ENCODE peak calls at places on chromosomes 16 and 17, in eight cellular contexts. B, W, V, L, Z, X, S and H are unnamed samples.

GRCh38 chr16:21088646-21089538 is 61.8 kb downstream of the DNAH3 start:
- DNase-seq in B (no peak), W (no peak), V (no peak), L (no peak), Z (no peak), X (no peak), S (no peak), H (no peak)

GRCh38 chr17:72659811-72660210 is 432.7 kb downstream of the SLC39A11 start:
- DNase-seq in B (no peak), W (no peak), V (no peak), L (no peak), Z (no peak), X (no peak), S (no peak), H (no peak)

GRCh38 chr16:4231886-4232285 is 10.0 kb downstream of the SRL start:
- DNase-seq in B (no peak), W (no peak), V (no peak), L (no peak), Z (no peak), X (no peak), S (no peak), H (no peak)

GRCh38 chr16:13629704-13630103 is 290.2 kb upstream of the ERCC4 start:
- DNase-seq in B (no peak), W (no peak), V (no peak), L (no peak), Z (no peak), X (no peak), S (no peak), H (no peak)

GRCh38 chr17:80860101-80860671 is 131.5 kb upstream of the CHMP6 start:
- DNase-seq in B (no peak), W (no peak), V (no peak), L (no peak), Z (no peak), X (no peak), S (no peak), H (no peak)

GRCh38 chr16:21663889-21664647 is at the start of gene OTOA:
- DNase-seq in B (no peak), W (peak; percentile 29), V (no peak), L (no peak), Z (no peak), X (no peak), S (no peak), H (no peak)

GRCh38 chr17:37375685-37376084 is at the start of gene C17orf78:
- DNase-seq in B (no peak), W (no peak), V (no peak), L (no peak), Z (no peak), X (no peak), S (no peak), H (no peak)

GRCh38 chr17:77884019-77884418 is 74.5 kb upstream of the TNRC6C start:
- DNase-seq in B (no peak), W (no peak), V (no peak), L (no peak), Z (no peak), X (no peak), S (no peak), H (no peak)

GRCh38 chr17:46766493-46767491 is 51.7 kb downstream of the WNT3 start:
- DNase-seq in B (no peak), W (no peak), V (no peak), L (no peak), Z (no peak), X (no peak), S (no peak), H (no peak)

GRCh38 chr17:61299517-61300513 is 99.8 kb upstream of the TBX2 start:
- DNase-seq in B (no peak), W (no peak), V (no peak), L (no peak), Z (no peak), X (no peak), S (no peak), H (no peak)

GRCh38 chr16:57071840-57072541 is 20.4 kb upstream of the CPNE2 start:
- DNase-seq in B (no peak), W (no peak), V (peak; percentile 26), L (no peak), Z (no peak), X (peak; percentile 39), S (no peak), H (no peak)

GRCh38 chr17:16314189-16314588 is 39.1 kb downstream of the CENPV start:
- DNase-seq in B (no peak), W (no peak), V (no peak), L (no peak), Z (no peak), X (no peak), S (no peak), H (no peak)

GRCh38 chr17:57667461-57667923 is 77.6 kb downstream of the CCDC182 start:
- DNase-seq in B (no peak), W (no peak), V (no peak), L (no peak), Z (no peak), X (no peak), S (no peak), H (no peak)

GRCh38 chr17:66582373-66583111 is 252.4 kb upstream of the CACNG5 start:
- DNase-seq in B (no peak), W (no peak), V (no peak), L (no peak), Z (no peak), X (no peak), S (peak; percentile 17), H (no peak)

GRCh38 chr17:50498021-50498874 is 10.0 kb upstream of the MYCBPAP start:
- DNase-seq in B (no peak), W (no peak), V (no peak), L (no peak), Z (no peak), X (no peak), S (no peak), H (no peak)

GRCh38 chr16:79715088-79715487 is 114.6 kb upstream of the MAF start:
- DNase-seq in B (no peak), W (no peak), V (no peak), L (no peak), Z (no peak), X (no peak), S (no peak), H (no peak)

DNA sequence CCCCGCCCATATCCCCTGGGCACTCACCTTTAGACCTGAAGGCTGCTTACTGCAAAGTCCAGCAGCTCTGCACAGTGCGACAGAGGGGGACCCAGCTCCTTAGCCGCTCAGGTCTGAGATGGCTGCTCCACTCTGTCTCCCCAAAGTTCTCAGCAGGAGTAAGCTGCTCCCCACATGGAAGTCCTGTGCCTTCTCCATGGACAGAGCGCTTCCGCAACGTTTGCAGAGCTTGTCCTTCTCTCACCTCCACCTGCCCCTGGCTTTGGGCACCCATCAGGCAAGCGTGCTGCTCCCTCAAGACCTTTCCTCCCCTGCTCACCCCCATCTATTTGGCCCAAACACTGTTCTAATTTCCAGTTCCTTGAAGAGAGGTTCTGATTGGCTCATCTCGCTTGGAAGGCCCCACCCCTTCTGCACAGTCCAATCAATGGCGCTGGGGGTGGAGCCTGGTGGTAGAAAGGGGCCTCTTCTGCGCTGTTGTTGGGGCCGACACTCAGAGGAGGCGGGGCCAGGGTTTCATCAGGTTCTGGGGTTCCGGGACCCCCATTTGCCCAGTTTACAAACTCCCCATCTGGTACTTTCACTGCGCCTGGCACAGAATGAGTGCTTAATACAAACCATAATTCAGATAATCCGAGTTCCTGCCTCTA is 137.2 kb downstream of the CYLD start:
- DNase-seq in B (no peak), W (no peak), V (no peak), L (peak; percentile 51), Z (no peak), X (no peak), S (no peak), H (no peak)
- H3K4me3 ChIP-seq in B (no peak overlapping the region), W (peak overlapping the region; percentile 54), V (no peak overlapping the region), L (no peak overlapping the region), Z (no peak overlapping the region), X (no peak overlapping the region), S (no peak overlapping the region), H (no peak overlapping the region)

GRCh38 chr17:65055708-65056638 is 567 bp downstream of the GNA13 start:
- DNase-seq in B (peak; percentile 73), W (no peak), V (peak; percentile 16), L (peak; percentile 48), Z (no peak), X (peak; percentile 75), S (peak; percentile 38), H (peak; percentile 64)
- TF ChIP-seq POLR2A in B (peak; percentile 91), W (peak; percentile 9), V (no peak), L (no peak), Z (no peak), X (no peak), S (peak; percentile 52), H (no peak)

GRCh38 chr16:11312718-11313492 is 31.8 kb upstream of the PRM1 start:
- DNase-seq in B (peak; percentile 45), W (no peak), V (peak; percentile 40), L (peak; percentile 68), Z (no peak), X (no peak), S (peak; percentile 72), H (peak; percentile 45)
- TF ChIP-seq MAX in B (peak; percentile 64), W (peak; percentile 66), V (peak; percentile 92), L (peak; percentile 74), Z (no peak), X (no peak), S (peak; percentile 83), H (peak; percentile 48)

DNA sequence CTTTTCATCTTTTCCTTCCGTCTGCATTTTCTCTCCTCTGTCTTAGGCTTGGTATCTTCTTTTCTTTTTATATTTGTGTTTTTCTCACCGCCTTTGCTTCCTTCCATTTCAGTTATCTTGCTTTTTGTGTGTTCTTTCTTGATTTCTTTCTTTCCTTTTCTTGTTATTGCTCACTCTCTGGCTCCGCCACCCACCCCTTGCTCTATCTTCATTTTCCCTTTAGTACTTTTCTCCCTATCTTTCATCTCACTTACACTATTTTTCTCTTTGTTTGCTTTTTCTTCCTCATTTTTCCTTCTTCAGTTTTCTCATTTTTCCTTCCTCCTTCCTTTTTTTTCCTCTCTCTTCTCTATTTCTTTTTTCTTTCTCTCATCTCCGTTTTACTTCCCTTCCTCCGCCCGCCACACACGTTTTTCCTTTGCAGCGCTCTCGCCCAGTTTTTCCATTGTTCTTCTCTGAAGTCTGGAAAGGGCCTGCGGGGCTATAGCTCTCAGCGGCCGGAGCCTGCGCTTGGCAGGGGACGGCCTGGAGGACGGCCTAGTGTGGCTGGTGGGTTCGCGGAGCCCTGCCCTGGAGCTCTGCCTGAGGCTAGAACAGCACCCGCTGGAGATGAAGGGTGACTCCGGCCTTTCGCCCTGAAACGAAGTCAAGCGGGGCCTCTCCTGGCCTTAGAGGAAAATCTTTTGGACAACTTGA is 5.2 kb upstream of the HOXB13 start:
- DNase-seq in B (no peak), W (no peak), V (no peak), L (no peak), Z (no peak), X (no peak), S (no peak), H (no peak)
- H3K4me3 ChIP-seq in B (no peak overlapping the region), W (no peak overlapping the region), V (no peak overlapping the region), L (no peak overlapping the region), Z (no peak overlapping the region), X (no peak overlapping the region), S (no peak overlapping the region), H (no peak overlapping the region)